ENCODE peak calls at places on chromosome 3, in five cellular contexts. E is HCT116, T is neuronal stem cell, V is IMR-90, B is mammary epithelial cell. D is an unnamed sample.
A peak's percentile ranks its signal among the peaks of the same experiment; 100 is the strongest.

GRCh38 chr3:27993061-27993460 is 248.4 kb upstream of the CMC1 start:
- DNase-seq in V (no peak), E (no peak), T (peak; percentile 65), B (no peak), D (no peak)

GRCh38 chr3:108123326-108123725 is 32.5 kb upstream of the CD47 start:
- DNase-seq in E (no peak), B (no peak), T (no peak), V (no peak), D (no peak)

GRCh38 chr3:55244247-55244646 is 242.9 kb downstream of the WNT5A start:
- DNase-seq in V (no peak), B (no peak), T (no peak), E (no peak), D (no peak)

GRCh38 chr3:143951351-143951971 is 20.2 kb upstream of the DIPK2A start:
- DNase-seq in E (peak; percentile 26), V (peak; percentile 46), T (peak; percentile 18), B (peak; percentile 28), D (peak; percentile 32)

GRCh38 chr3:158111861-158112260 is 2.0 kb downstream of the RSRC1 start:
- DNase-seq in V (no peak), E (no peak), T (no peak), B (no peak), D (no peak)

GRCh38 chr3:124260206-124260915 is 268.4 kb upstream of the ROPN1 start:
- DNase-seq in T (no peak), E (no peak), B (peak; percentile 72), V (peak; percentile 73), D (no peak)

GRCh38 chr3:194686816-194687637 is 1.3 kb downstream of the FAM43A start:
- DNase-seq in V (peak; percentile 58), T (peak; percentile 70), B (peak; percentile 40), E (no peak), D (no peak)

GRCh38 chr3:121719423-121719822 is 30.1 kb downstream of the GOLGB1 start:
- DNase-seq in E (no peak), T (no peak), V (no peak), B (no peak), D (no peak)

GRCh38 chr3:55702822-55703221 is 215.7 kb upstream of the WNT5A start:
- DNase-seq in T (no peak), E (no peak), V (no peak), B (no peak), D (no peak)

GRCh38 chr3:58391156-58391865 is 42.3 kb downstream of the PDHB start:
- DNase-seq in T (no peak), V (peak; percentile 15), E (no peak), B (no peak), D (no peak)

GRCh38 chr3:82186017-82186416 is 424.6 kb upstream of the GBE1 start:
- DNase-seq in V (no peak), T (no peak), E (no peak), B (no peak), D (no peak)

GRCh38 chr3:127669541-127670228 is 3.1 kb upstream of the ABTB1 start:
- DNase-seq in B (no peak), E (no peak), V (no peak), T (no peak), D (no peak)

GRCh38 chr3:47024932-47025331 is 45.5 kb downstream of the NBEAL2 start:
- DNase-seq in T (no peak), E (no peak), V (peak; percentile 59), B (peak; percentile 23), D (no peak)

GRCh38 chr3:179451335-179452165 is at the start of gene GNB4:
- DNase-seq in E (no peak), V (peak; percentile 82), B (peak; percentile 78), T (peak; percentile 75), D (peak; percentile 82)

GRCh38 chr3:12557472-12558105 is 702 bp downstream of the MKRN2 start:
- DNase-seq in V (peak; percentile 59), T (no peak), B (peak; percentile 54), E (no peak), D (no peak)

GRCh38 chr3:50340404-50341329 is at the start of gene RASSF1:
- DNase-seq in E (no peak), T (no peak), V (no peak), B (no peak), D (peak; percentile 51)

GRCh38 chr3:50342818-50343633 is 2.4 kb upstream of the RASSF1 start:
- DNase-seq in V (no peak), E (no peak), B (no peak), T (no peak), D (no peak)

GRCh38 chr3:50339485-50340196 is 995 bp downstream of the RASSF1 start:
- DNase-seq in V (peak; percentile 45), B (no peak), E (no peak), T (no peak), D (no peak)

GRCh38 chr3:50341537-50341936 is 901 bp upstream of the RASSF1 start:
- DNase-seq in T (no peak), V (no peak), E (no peak), B (no peak), D (no peak)

DNA sequence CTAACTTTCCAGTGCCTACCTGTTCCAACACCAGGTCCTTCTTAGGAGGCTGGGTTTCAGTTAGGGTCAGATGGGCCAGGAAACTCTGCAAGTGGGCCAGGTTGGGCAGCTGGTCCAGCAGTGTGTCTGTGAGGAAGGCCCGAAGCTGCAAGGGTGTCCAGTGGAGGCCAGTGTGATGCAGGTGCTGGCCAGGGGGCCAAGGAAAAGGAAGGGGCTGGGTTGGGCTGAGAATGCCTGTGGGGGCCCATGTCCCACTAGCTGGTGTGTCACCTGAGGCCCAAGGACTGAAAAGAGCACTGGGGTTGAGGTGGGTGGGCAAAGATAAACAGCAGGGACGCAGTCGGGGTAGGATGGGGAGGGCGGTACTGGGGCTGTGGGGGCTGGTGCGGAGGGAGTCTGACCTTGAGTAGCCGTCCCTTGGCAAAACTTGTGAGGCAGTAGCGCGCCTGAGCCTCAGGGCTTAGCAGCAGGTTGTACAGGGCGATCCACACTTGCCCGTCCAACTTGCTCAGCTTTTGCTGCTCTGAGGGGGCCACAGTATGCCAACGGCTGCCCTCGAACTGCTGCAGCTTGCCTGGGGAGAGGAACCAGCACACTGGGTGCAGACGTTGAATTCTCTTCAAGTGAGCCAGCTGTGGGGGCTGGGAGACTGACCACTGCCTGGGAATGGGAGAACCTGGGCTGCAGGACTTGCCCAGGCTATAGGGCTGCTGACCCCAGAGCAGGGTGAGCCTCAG is 1.5 kb upstream of the RASSF1 start:
- DNase-seq in B (no peak), E (no peak), V (no peak), T (no peak), D (no peak)
- H3K9ac ChIP-seq in B (no peak overlapping the region), E (peak overlapping the region; percentile 98), V (no peak overlapping the region), T (peak overlapping the region; percentile 10), D (no peak overlapping the region)

GRCh38 chr3:33219175-33219487 is 521 bp upstream of the SUSD5 start:
- DNase-seq in E (no peak), B (no peak), V (no peak), T (no peak), D (no peak)

GRCh38 chr3:33218446-33219174 is at the start of gene SUSD5:
- DNase-seq in B (peak; percentile 65), T (peak; percentile 72), E (no peak), V (peak; percentile 51), D (no peak)

GRCh38 chr3:33215739-33216138 is 2.9 kb downstream of the SUSD5 start:
- DNase-seq in T (no peak), B (no peak), V (no peak), E (no peak), D (no peak)

GRCh38 chr3:33221241-33221640 is 2.6 kb upstream of the SUSD5 start:
- DNase-seq in B (no peak), T (no peak), V (no peak), E (no peak), D (no peak)

DNA sequence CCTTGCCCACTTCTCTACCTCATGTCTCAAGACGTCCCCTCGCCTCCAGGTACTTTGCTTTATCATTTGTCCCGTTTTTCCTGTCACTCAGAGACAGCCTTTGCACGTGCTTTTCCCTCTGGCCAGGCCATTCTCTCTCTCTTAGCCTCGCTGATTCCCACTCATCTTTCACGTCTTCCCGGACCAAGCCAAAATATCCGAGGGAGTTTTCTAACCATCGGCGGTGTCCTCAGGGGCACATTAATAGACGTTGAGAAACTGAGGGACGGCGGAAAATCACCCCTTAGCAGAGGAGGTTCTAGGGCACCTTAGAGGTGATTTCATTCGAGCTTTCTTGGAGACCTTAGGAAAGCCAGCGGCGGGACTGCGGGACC is 551 bp downstream of the SUSD5 start:
- DNase-seq in B (no peak), V (no peak), E (no peak), T (peak; percentile 14), D (no peak)
- H3K9ac ChIP-seq in B (no peak overlapping the region), V (peak overlapping the region; percentile 8), E (no peak overlapping the region), T (peak overlapping the region; percentile 92), D (no peak overlapping the region)

DNA sequence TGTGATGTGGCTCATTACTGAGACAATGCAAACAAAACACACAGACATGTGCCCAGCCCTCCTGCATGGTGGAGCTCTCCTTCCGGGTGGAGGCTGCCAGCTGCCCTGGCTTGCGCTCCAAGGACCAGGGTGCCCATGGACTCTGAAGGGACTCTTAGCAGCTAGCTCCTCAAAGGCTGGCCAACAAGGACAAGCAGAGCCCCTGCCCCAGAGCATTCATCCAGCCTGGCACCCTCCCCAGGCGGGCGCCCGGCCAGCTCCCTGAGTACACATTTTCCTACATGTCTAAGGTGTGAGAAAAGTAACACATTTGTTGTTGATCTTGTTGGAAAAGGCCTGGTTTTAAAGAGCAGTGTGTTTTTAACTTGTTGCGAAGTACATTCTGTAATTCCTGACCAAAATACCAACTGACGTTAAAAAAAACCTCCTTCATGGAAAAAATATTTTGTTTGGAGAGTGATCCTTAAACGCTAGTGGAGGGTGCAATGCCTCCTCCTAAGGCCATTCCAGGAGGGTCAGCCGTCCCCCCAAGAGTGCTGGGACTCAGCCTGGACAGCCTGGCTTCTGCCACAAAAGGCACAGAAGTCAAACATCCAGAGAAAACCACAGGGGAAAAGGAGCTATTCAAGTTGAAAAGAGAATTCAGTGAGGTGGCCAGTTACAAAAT is 86.9 kb downstream of the KLF15 start:
- DNase-seq in E (no peak), B (no peak), T (no peak), V (peak; percentile 34), D (no peak)
- H3K9ac ChIP-seq in E (no peak overlapping the region), B (no peak overlapping the region), T (no peak overlapping the region), V (no peak overlapping the region), D (no peak overlapping the region)

GRCh38 chr3:172098698-172099494 is 59.5 kb downstream of the FNDC3B start:
- DNase-seq in B (peak; percentile 44), E (no peak), T (no peak), V (no peak), D (no peak)

GRCh38 chr3:172097585-172097984 is 58.2 kb downstream of the FNDC3B start:
- DNase-seq in V (no peak), B (no peak), T (no peak), E (no peak), D (no peak)

GRCh38 chr3:172094621-172095557 is 55.5 kb downstream of the FNDC3B start:
- DNase-seq in T (no peak), V (peak; percentile 62), E (no peak), B (no peak), D (no peak)

GRCh38 chr3:172099495-172099808 is 60.1 kb downstream of the FNDC3B start:
- DNase-seq in B (no peak), V (no peak), E (no peak), T (no peak), D (no peak)

DNA sequence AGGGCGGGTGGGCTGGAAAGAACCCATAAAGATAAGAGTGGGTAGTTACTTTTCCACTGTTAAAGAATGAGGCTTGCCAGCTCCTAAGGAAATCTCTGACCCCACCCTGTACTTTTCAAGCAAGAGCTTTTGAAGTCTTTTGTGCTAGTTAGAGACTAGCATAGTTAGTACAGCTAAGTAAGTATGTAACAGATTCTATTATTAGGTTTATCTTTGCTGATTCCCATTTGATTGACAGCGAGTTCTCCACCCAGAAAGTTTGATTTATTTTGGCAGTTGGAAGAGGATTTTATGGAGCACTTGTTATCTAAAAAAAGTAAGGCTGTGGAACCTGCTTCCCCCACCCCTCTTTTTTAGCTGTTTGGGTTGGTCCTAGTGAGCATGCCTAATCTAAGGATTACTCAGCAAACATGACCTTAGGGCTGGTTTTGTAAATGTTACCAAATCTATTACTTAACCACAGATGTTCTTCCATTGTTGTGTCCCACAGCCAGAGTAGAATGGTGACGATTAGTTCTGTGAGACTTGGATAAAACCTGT is 57.6 kb downstream of the FNDC3B start:
- DNase-seq in T (no peak), E (no peak), B (peak; percentile 87), V (peak; percentile 75), D (no peak)
- H3K9ac ChIP-seq in T (no peak overlapping the region), E (no peak overlapping the region), B (no peak overlapping the region), V (no peak overlapping the region), D (no peak overlapping the region)